ENCODE peak calls at places on chromosome 3, in eight cellular contexts. N is EL, K is ELR, O is HS-5, C is GM06990, A is M059J, L is neural progenitor cell, S is EH. P is an unnamed sample.

GRCh38 chr3:159989973-159990846 is 1.6 kb downstream of the IL12A start:
- DNase-seq in N (no peak), K (peak), O (no peak), C (no peak), A (no peak), L (no peak), S (peak), P (no peak)

GRCh38 chr3:52268036-52268435 is 10.4 kb downstream of the WDR82 start:
- DNase-seq in N (no peak), K (no peak), O (no peak), C (no peak), A (no peak), L (no peak), S (no peak), P (no peak)

GRCh38 chr3:37540786-37541185 is 320.9 kb upstream of the CTDSPL start:
- DNase-seq in N (no peak), K (no peak), O (no peak), C (no peak), A (no peak), L (no peak), S (no peak), P (no peak)

GRCh38 chr3:148150141-148150540 is 547.6 kb upstream of the AGTR1 start:
- DNase-seq in N (no peak), K (peak), O (no peak), C (no peak), A (no peak), L (no peak), S (no peak), P (no peak)

GRCh38 chr3:39260957-39261356 is 18.9 kb downstream of the CX3CR1 start:
- DNase-seq in N (peak), K (peak), O (peak), C (peak), A (peak), L (no peak), S (peak), P (peak)

GRCh38 chr3:70780790-70781189 is 468.4 kb upstream of the MDFIC2 start:
- DNase-seq in N (no peak), K (no peak), O (no peak), C (no peak), A (no peak), L (no peak), S (no peak), P (no peak)

GRCh38 chr3:170835346-170835745 is 34.6 kb downstream of the RPL22L1 start:
- DNase-seq in N (no peak), K (no peak), O (no peak), C (no peak), A (no peak), L (peak), S (no peak), P (no peak)

GRCh38 chr3:45011756-45012441 is 14.2 kb upstream of the CLEC3B start:
- DNase-seq in N (peak), K (peak), O (peak), C (no peak), A (peak), L (no peak), S (peak), P (peak)

GRCh38 chr3:81886081-81886480 is 124.6 kb upstream of the GBE1 start:
- DNase-seq in N (no peak), K (peak), O (peak), C (no peak), A (no peak), L (no peak), S (peak), P (no peak)

GRCh38 chr3:23113455-23114171 is 89.5 kb upstream of the UBE2E2 start:
- DNase-seq in N (peak), K (peak), O (peak), C (no peak), A (peak), L (no peak), S (peak), P (peak)

GRCh38 chr3:24156466-24156865 is 211.4 kb downstream of the NR1D2 start:
- DNase-seq in N (peak), K (peak), O (peak), C (no peak), A (peak), L (no peak), S (peak), P (peak)

GRCh38 chr3:192851821-192852352 is 65.8 kb downstream of the MB21D2 start:
- DNase-seq in N (peak), K (peak), O (peak), C (no peak), A (peak), L (no peak), S (peak), P (peak)

GRCh38 chr3:126432901-126433480 is 38.3 kb downstream of the CFAP100 start:
- DNase-seq in N (no peak), K (no peak), O (no peak), C (no peak), A (no peak), L (no peak), S (peak), P (no peak)

GRCh38 chr3:169591983-169592644 is 71.4 kb downstream of the MECOM start:
- DNase-seq in N (no peak), K (no peak), O (no peak), C (no peak), A (peak), L (no peak), S (no peak), P (no peak)

GRCh38 chr3:106540743-106541142 is 671.9 kb upstream of the CBLB start:
- DNase-seq in N (no peak), K (no peak), O (no peak), C (no peak), A (no peak), L (no peak), S (no peak), P (no peak)

GRCh38 chr3:56189486-56189985 is 278.7 kb downstream of the ERC2 start:
- DNase-seq in N (no peak), K (no peak), O (no peak), C (no peak), A (no peak), L (no peak), S (no peak), P (no peak)

GRCh38 chr3:11625376-11626083 is 18.2 kb downstream of the VGLL4 start:
- DNase-seq in N (no peak), K (no peak), O (no peak), C (no peak), A (no peak), L (no peak), S (no peak), P (no peak)